ENCODE peak calls at places on chromosomes 5 and 9, in seven cellular contexts. S is HEK293T; H is naive thymus-derived CD8-positive, alpha-beta T cell; W is activated naive CD4-positive, alpha-beta T cell treated with anti-CD3 and anti-CD28 coated beads for 36 hours; D is smooth muscle cell of the brain vasculature; X is hypothalamus; Z is tibial artery. J is an unnamed sample.

GRCh38 chr5:180601591-180602480 is 10.5 kb upstream of the SCGB3A1 start:
- DNase-seq in S (no peak), H (no peak), W (peak), D (no peak), X (no peak), Z (peak), J (no peak)

GRCh38 chr5:73740274-73740790 is 114.3 kb downstream of the ARHGEF28 start:
- DNase-seq in S (no peak), H (no peak), W (no peak), D (no peak), X (no peak), Z (no peak), J (no peak)

GRCh38 chr5:139482050-139482889 is at the start of gene STING1:
- DNase-seq in S (no peak), H (peak), W (peak), D (peak), X (no peak), Z (peak), J (no peak)

GRCh38 chr9:2087500-2088313 is 72.6 kb downstream of the SMARCA2 start:
- DNase-seq in S (peak), H (peak), W (peak), D (no peak), X (no peak), Z (no peak), J (peak)

GRCh38 chr5:171710451-171711024 is 75.1 kb upstream of the SMIM23 start:
- DNase-seq in S (no peak), H (no peak), W (no peak), D (no peak), X (no peak), Z (peak), J (no peak)

GRCh38 chr5:42718591-42718990 is 38.0 kb upstream of the CCDC152 start:
- DNase-seq in S (no peak), H (no peak), W (no peak), D (no peak), X (no peak), Z (no peak), J (no peak)

GRCh38 chr5:111655169-111655924 is 101.6 kb downstream of the NREP start:
- DNase-seq in S (no peak), H (no peak), W (no peak), D (no peak), X (no peak), Z (peak), J (no peak)

GRCh38 chr9:16154570-16155078 is 601.8 kb downstream of the CCDC171 start:
- DNase-seq in S (peak), H (peak), W (peak), D (no peak), X (no peak), Z (peak), J (peak)

GRCh38 chr5:14266171-14266570 is 123.0 kb downstream of the TRIO start:
- DNase-seq in S (no peak), H (no peak), W (no peak), D (no peak), X (no peak), Z (no peak), J (no peak)

GRCh38 chr9:37385286-37385685 is 37.2 kb upstream of the GRHPR start:
- DNase-seq in S (no peak), H (no peak), W (no peak), D (no peak), X (no peak), Z (no peak), J (no peak)

GRCh38 chr5:59360130-59360555 is 533.4 kb downstream of the PDE4D start:
- DNase-seq in S (no peak), H (no peak), W (no peak), D (no peak), X (no peak), Z (no peak), J (no peak)

GRCh38 chr5:122077451-122078115 is 476 bp downstream of the LOX start:
- DNase-seq in S (peak), H (no peak), W (no peak), D (no peak), X (no peak), Z (no peak), J (peak)

GRCh38 chr9:109264865-109265532 is 55.9 kb downstream of the EPB41L4B start:
- DNase-seq in S (no peak), H (no peak), W (no peak), D (no peak), X (no peak), Z (no peak), J (no peak)

GRCh38 chr5:120447706-120448239 is 16.3 kb upstream of the PRR16 start:
- DNase-seq in S (no peak), H (no peak), W (no peak), D (no peak), X (no peak), Z (no peak), J (peak)

GRCh38 chr5:139660105-139660915 is 12.2 kb downstream of the CXXC5 start:
- DNase-seq in S (no peak), H (no peak), W (no peak), D (no peak), X (peak), Z (peak), J (no peak)

GRCh38 chr9:109794361-109795012 is 14.5 kb downstream of the PALM2AKAP2 start:
- DNase-seq in S (no peak), H (no peak), W (no peak), D (no peak), X (no peak), Z (peak), J (no peak)

GRCh38 chr5:66769839-66770617 is 173.8 kb downstream of the MAST4 start:
- DNase-seq in S (peak), H (no peak), W (peak), D (no peak), X (no peak), Z (no peak), J (peak)

GRCh38 chr9:120510816-120511215 is 69.2 kb downstream of the CDK5RAP2 start:
- DNase-seq in S (no peak), H (no peak), W (no peak), D (no peak), X (no peak), Z (no peak), J (no peak)

GRCh38 chr9:100573655-100574260 is 4.1 kb upstream of the CAVIN4 start:
- DNase-seq in S (no peak), H (no peak), W (no peak), D (no peak), X (no peak), Z (no peak), J (no peak)

GRCh38 chr5:146671561-146671960 is 155.6 kb upstream of the GPR151 start:
- DNase-seq in S (no peak), H (no peak), W (no peak), D (no peak), X (no peak), Z (no peak), J (no peak)

GRCh38 chr5:14173419-14174234 is 30.5 kb downstream of the TRIO start:
- DNase-seq in S (no peak), H (no peak), W (no peak), D (no peak), X (no peak), Z (no peak), J (no peak)

GRCh38 chr9:107472581-107473335 is 16.8 kb downstream of the KLF4 start:
- DNase-seq in S (no peak), H (no peak), W (no peak), D (no peak), X (no peak), Z (no peak), J (no peak)

GRCh38 chr5:34589832-34590231 is 66.3 kb upstream of the RAI14 start:
- DNase-seq in S (no peak), H (no peak), W (no peak), D (no peak), X (no peak), Z (no peak), J (no peak)

GRCh38 chr5:609506-609905 is 2.6 kb upstream of the CEP72 start:
- DNase-seq in S (no peak), H (no peak), W (no peak), D (no peak), X (no peak), Z (no peak), J (no peak)

GRCh38 chr5:40399349-40399748 is 280.4 kb upstream of the PTGER4 start:
- DNase-seq in S (no peak), H (no peak), W (no peak), D (no peak), X (no peak), Z (no peak), J (no peak)

GRCh38 chr5:109859537-109859936 is 169.8 kb downstream of the MAN2A1 start:
- DNase-seq in S (no peak), H (no peak), W (no peak), D (no peak), X (no peak), Z (no peak), J (no peak)

GRCh38 chr5:90477073-90477472 is 2.4 kb downstream of the POLR3G start:
- DNase-seq in S (no peak), H (no peak), W (peak), D (no peak), X (no peak), Z (no peak), J (no peak)

GRCh38 chr5:90264930-90265857 is 144.4 kb downstream of the CETN3 start:
- DNase-seq in S (peak), H (peak), W (peak), D (peak), X (peak), Z (peak), J (peak)

GRCh38 chr5:78972654-78973428 is 12.3 kb downstream of the ARSB start:
- DNase-seq in S (no peak), H (no peak), W (no peak), D (no peak), X (no peak), Z (peak), J (no peak)

GRCh38 chr5:140293091-140293996 is 9.6 kb downstream of the PFDN1 start:
- DNase-seq in S (no peak), H (no peak), W (no peak), D (no peak), X (no peak), Z (no peak), J (no peak)

GRCh38 chr9:113350937-113351336 is 1.6 kb downstream of the BSPRY start:
- DNase-seq in S (no peak), H (peak), W (peak), D (no peak), X (no peak), Z (no peak), J (no peak)

GRCh38 chr5:150256416-150257064 is 33.0 kb downstream of the CAMK2A start:
- DNase-seq in S (no peak), H (no peak), W (no peak), D (no peak), X (no peak), Z (no peak), J (peak)

GRCh38 chr5:55223219-55223987 is 3.7 kb downstream of the MCIDAS start:
- DNase-seq in S (no peak), H (no peak), W (peak), D (no peak), X (no peak), Z (no peak), J (no peak)

GRCh38 chr5:125290935-125291334 is 544.5 kb upstream of the ZNF608 start:
- DNase-seq in S (no peak), H (no peak), W (no peak), D (no peak), X (no peak), Z (no peak), J (no peak)

GRCh38 chr9:107208121-107208520 is 75.0 kb upstream of the RAD23B start:
- DNase-seq in S (no peak), H (no peak), W (no peak), D (no peak), X (no peak), Z (no peak), J (no peak)